ENCODE peak calls at places on chromosomes 16 and 17, in four cellular contexts. A, P, B and H are unnamed samples.
A peak's percentile ranks its signal among the peaks of the same experiment; 100 is the strongest.

GRCh38 chr17:42584880-42585279 is 7.4 kb upstream of the PSMC3IP start:
- DNase-seq in A (no peak), B (no peak), P (no peak), H (no peak)

GRCh38 chr16:31888735-31889134 is 15.1 kb downstream of the ZNF267 start:
- DNase-seq in P (no peak), A (no peak), B (no peak), H (no peak)

GRCh38 chr16:9934723-9935508 is 247.3 kb downstream of the GRIN2A start:
- DNase-seq in B (no peak), A (no peak), P (no peak), H (no peak)

GRCh38 chr17:83190601-83191387 is 111.4 kb downstream of the METRNL start:
- DNase-seq in A (no peak), P (no peak), B (no peak), H (no peak)

GRCh38 chr16:31513126-31513525 is 4.9 kb upstream of the RUSF1 start:
- DNase-seq in P (no peak), A (no peak), B (no peak), H (no peak)

GRCh38 chr17:44438634-44439033 is 49.2 kb upstream of the ITGA2B start:
- DNase-seq in B (no peak), P (no peak), A (no peak), H (no peak)

GRCh38 chr17:63954402-63955063 is 18.2 kb downstream of the SCN4A start:
- DNase-seq in A (peak; percentile 74), P (no peak), B (no peak), H (no peak)

GRCh38 chr16:85436636-85437160 is 176.4 kb upstream of the GSE1 start:
- DNase-seq in B (no peak), A (no peak), P (no peak), H (no peak)

GRCh38 chr17:78379134-78379497 is 667 bp downstream of the PGS1 start:
- DNase-seq in B (no peak), A (no peak), P (no peak), H (no peak)

GRCh38 chr16:15843635-15844279 is 13.1 kb downstream of the MYH11 start:
- DNase-seq in P (no peak), B (no peak), A (no peak), H (no peak)

GRCh38 chr17:39223907-39224777 is 1.6 kb downstream of the STAC2 start:
- DNase-seq in A (no peak), P (no peak), B (no peak), H (no peak)

GRCh38 chr17:31466096-31466495 is 74.6 kb downstream of the RAB11FIP4 start:
- DNase-seq in P (no peak), A (no peak), B (peak; percentile 22), H (no peak)

GRCh38 chr16:75351183-75351582 is 82.1 kb downstream of the CFDP1 start:
- DNase-seq in A (no peak), B (no peak), P (peak; percentile 53), H (no peak)

GRCh38 chr17:6161456-6161855 is 91.3 kb downstream of the WSCD1 start:
- DNase-seq in P (no peak), B (no peak), A (no peak), H (no peak)

GRCh38 chr16:28189237-28189636 is 22.5 kb downstream of the XPO6 start:
- DNase-seq in P (peak; percentile 33), A (no peak), B (no peak), H (no peak)

GRCh38 chr17:56786989-56787482 is 46.7 kb downstream of the C17orf67 start:
- DNase-seq in B (no peak), A (no peak), P (peak; percentile 59), H (no peak)

GRCh38 chr17:79513805-79514535 is 96.9 kb downstream of the RBFOX3 start:
- DNase-seq in A (no peak), B (no peak), P (peak; percentile 26), H (no peak)

GRCh38 chr17:49575524-49576120 is at the start of gene NXPH3:
- DNase-seq in P (peak; percentile 68), A (peak; percentile 81), B (peak; percentile 60), H (no peak)

GRCh38 chr17:4969551-4970231 is 2.1 kb upstream of the SPAG7 start:
- DNase-seq in A (no peak), B (no peak), P (no peak), H (no peak)

GRCh38 chr17:53749178-53749577 is 73.5 kb upstream of the KIF2B start:
- DNase-seq in P (peak; percentile 57), A (no peak), B (peak; percentile 67), H (no peak)

GRCh38 chr17:61538480-61538879 is 52.5 kb downstream of the NACA2 start:
- DNase-seq in P (no peak), B (no peak), A (no peak), H (no peak)

GRCh38 chr17:50027639-50028206 is 28.2 kb upstream of the ITGA3 start:
- DNase-seq in P (peak; percentile 91), A (no peak), B (peak; percentile 49), H (no peak)

GRCh38 chr16:27378871-27379580 is 22.9 kb upstream of the IL21R start:
- DNase-seq in B (no peak), A (no peak), P (no peak), H (no peak)

GRCh38 chr17:67238976-67239375 is 6.0 kb downstream of the HELZ start:
- DNase-seq in B (no peak), A (no peak), P (no peak), H (no peak)

GRCh38 chr16:51151951-51152663 is 1.0 kb upstream of the SALL1 start:
- DNase-seq in A (no peak), P (peak; percentile 58), B (peak; percentile 39), H (peak; percentile 60)

GRCh38 chr17:36629970-36630369 is 28.6 kb downstream of the MRM1 start:
- DNase-seq in P (no peak), A (no peak), B (no peak), H (no peak)

GRCh38 chr17:63249256-63250006 is 196.7 kb downstream of the CYB561 start:
- DNase-seq in A (no peak), B (no peak), P (no peak), H (no peak)

GRCh38 chr17:80198144-80198661 is 21.9 kb downstream of the SGSH start:
- DNase-seq in P (no peak), A (no peak), B (no peak), H (peak; percentile 63)

GRCh38 chr16:57297856-57298255 is 13.4 kb upstream of the PLLP start:
- DNase-seq in B (no peak), P (no peak), A (no peak), H (peak; percentile 54)

GRCh38 chr17:4939554-4939803 is 367 bp downstream of the SLC25A11 start:
- DNase-seq in B (no peak), A (no peak), P (no peak), H (no peak)

GRCh38 chr17:68378202-68379149 is 78.8 kb downstream of the WIPI1 start:
- DNase-seq in P (peak; percentile 61), B (no peak), A (no peak), H (peak; percentile 41)

GRCh38 chr17:33163827-33164555 is 129.1 kb downstream of the ASIC2 start:
- DNase-seq in P (no peak), A (no peak), B (no peak), H (no peak)

GRCh38 chr17:60165976-60166375 is 16.2 kb downstream of the CA4 start:
- DNase-seq in P (no peak), A (no peak), B (no peak), H (no peak)

GRCh38 chr17:36747861-36748260 is 146.5 kb downstream of the MRM1 start:
- DNase-seq in B (no peak), A (no peak), P (no peak), H (no peak)

GRCh38 chr16:58515871-58516767 is 802 bp downstream of the SETD6 start:
- DNase-seq in A (peak; percentile 89), P (no peak), B (peak; percentile 36), H (peak; percentile 9)

GRCh38 chr16:87698241-87698640 is 67.5 kb downstream of the KLHDC4 start:
- DNase-seq in A (peak; percentile 52), B (no peak), P (no peak), H (no peak)